ENCODE peak calls at places on chromosomes 13 and 19, in four cellular contexts. One of them, this sample, is unnamed.

GRCh38 chr13:30307966-30308290 is 577 bp upstream of the KATNAL1 start:
- DNase-seq in colonic mucosa: no peak
- DNase-seq in epithelial cell of prostate: no peak
- DNase-seq in NCI-H524 treated with DMSO at 0.1 percent for 48 hours: no peak
- DNase-seq in this sample: no peak

GRCh38 chr13:110850840-110851239 is 64.0 kb downstream of the ANKRD10 start:
- DNase-seq in colonic mucosa: no peak
- DNase-seq in epithelial cell of prostate: no peak
- DNase-seq in NCI-H524 treated with DMSO at 0.1 percent for 48 hours: no peak
- DNase-seq in this sample: no peak

GRCh38 chr13:76939215-76939614 is 9.1 kb upstream of the ACOD1 start:
- DNase-seq in colonic mucosa: no peak
- DNase-seq in epithelial cell of prostate: no peak
- DNase-seq in NCI-H524 treated with DMSO at 0.1 percent for 48 hours: no peak
- DNase-seq in this sample: no peak

GRCh38 chr19:1080360-1081161 is 13.6 kb downstream of the ARHGAP45 start:
- DNase-seq in colonic mucosa: no peak
- DNase-seq in epithelial cell of prostate: no peak
- DNase-seq in NCI-H524 treated with DMSO at 0.1 percent for 48 hours: no peak
- DNase-seq in this sample: no peak

GRCh38 chr19:16197188-16197621 is 506 bp upstream of the AP1M1 start:
- DNase-seq in colonic mucosa: no peak
- DNase-seq in epithelial cell of prostate: peak; percentile 45
- DNase-seq in NCI-H524 treated with DMSO at 0.1 percent for 48 hours: no peak
- DNase-seq in this sample: no peak

GRCh38 chr19:42242071-42242511 is 311 bp downstream of the GSK3A start:
- DNase-seq in colonic mucosa: peak; percentile 38
- DNase-seq in epithelial cell of prostate: no peak
- DNase-seq in NCI-H524 treated with DMSO at 0.1 percent for 48 hours: no peak
- DNase-seq in this sample: peak; percentile 49

GRCh38 chr19:7869453-7869909 is 4.7 kb downstream of the PRR36 start:
- DNase-seq in colonic mucosa: peak; percentile 82
- DNase-seq in epithelial cell of prostate: no peak
- DNase-seq in NCI-H524 treated with DMSO at 0.1 percent for 48 hours: no peak
- DNase-seq in this sample: peak; percentile 87

GRCh38 chr13:36175621-36176020 is 38.7 kb downstream of the SOHLH2 start:
- DNase-seq in colonic mucosa: no peak
- DNase-seq in epithelial cell of prostate: no peak
- DNase-seq in NCI-H524 treated with DMSO at 0.1 percent for 48 hours: no peak
- DNase-seq in this sample: no peak

GRCh38 chr13:78826312-78826711 is 167.4 kb upstream of the OBI1 start:
- DNase-seq in colonic mucosa: no peak
- DNase-seq in epithelial cell of prostate: no peak
- DNase-seq in NCI-H524 treated with DMSO at 0.1 percent for 48 hours: no peak
- DNase-seq in this sample: no peak

GRCh38 chr13:74675185-74675584 is 541.0 kb upstream of the KLF12 start:
- DNase-seq in colonic mucosa: no peak
- DNase-seq in epithelial cell of prostate: peak; percentile 41
- DNase-seq in NCI-H524 treated with DMSO at 0.1 percent for 48 hours: no peak
- DNase-seq in this sample: no peak

GRCh38 chr19:40217921-40218890 is at the start of gene TTC9B:
- DNase-seq in colonic mucosa: no peak
- DNase-seq in epithelial cell of prostate: no peak
- DNase-seq in NCI-H524 treated with DMSO at 0.1 percent for 48 hours: no peak
- DNase-seq in this sample: peak; percentile 67

GRCh38 chr13:113588394-113589111 is 4.0 kb downstream of the TFDP1 start:
- DNase-seq in colonic mucosa: peak; percentile 4
- DNase-seq in epithelial cell of prostate: no peak
- DNase-seq in NCI-H524 treated with DMSO at 0.1 percent for 48 hours: no peak
- DNase-seq in this sample: no peak

GRCh38 chr19:12727745-12728433 is 4.2 kb upstream of the TNPO2 start:
- DNase-seq in colonic mucosa: no peak
- DNase-seq in epithelial cell of prostate: no peak
- DNase-seq in NCI-H524 treated with DMSO at 0.1 percent for 48 hours: no peak
- DNase-seq in this sample: no peak

GRCh38 chr19:13461536-13461935 is 44.7 kb downstream of the CACNA1A start:
- DNase-seq in colonic mucosa: no peak
- DNase-seq in epithelial cell of prostate: no peak
- DNase-seq in NCI-H524 treated with DMSO at 0.1 percent for 48 hours: no peak
- DNase-seq in this sample: no peak

GRCh38 chr13:25365720-25366235 is 6.0 kb upstream of the ATP8A2 start:
- DNase-seq in colonic mucosa: no peak
- DNase-seq in epithelial cell of prostate: no peak
- DNase-seq in NCI-H524 treated with DMSO at 0.1 percent for 48 hours: no peak
- DNase-seq in this sample: no peak

GRCh38 chr19:34214040-34214439 is 40.3 kb upstream of the GARRE1 start:
- DNase-seq in colonic mucosa: no peak
- DNase-seq in epithelial cell of prostate: no peak
- DNase-seq in NCI-H524 treated with DMSO at 0.1 percent for 48 hours: no peak
- DNase-seq in this sample: no peak

GRCh38 chr19:41690801-41691065 is 2.7 kb upstream of the CEACAM7 start:
- DNase-seq in colonic mucosa: no peak
- DNase-seq in epithelial cell of prostate: no peak
- DNase-seq in NCI-H524 treated with DMSO at 0.1 percent for 48 hours: no peak
- DNase-seq in this sample: no peak

GRCh38 chr13:27917121-27917947 is 2.5 kb upstream of the PDX1 start:
- DNase-seq in colonic mucosa: no peak
- DNase-seq in epithelial cell of prostate: no peak
- DNase-seq in NCI-H524 treated with DMSO at 0.1 percent for 48 hours: no peak
- DNase-seq in this sample: no peak

This sample was measured in hepatocyte.